ENCODE peak calls at places on chromosome 7, in five cellular contexts. Z is brain microvascular endothelial cell, B is PC-9, U is mammary epithelial cell, O is transverse colon. Y is an unnamed sample.

GRCh38 chr7:38905026-38905759 is 3.8 kb downstream of the VPS41 start:
- DNase-seq in B (no peak), U (no peak), O (no peak), Z (no peak), Y (no peak)

GRCh38 chr7:135189961-135190360 is 19.5 kb upstream of the CYREN start:
- DNase-seq in U (no peak), O (no peak), Z (no peak), B (no peak), Y (no peak)

GRCh38 chr7:71739520-71740195 is 607.7 kb downstream of the GALNT17 start:
- DNase-seq in U (no peak), Z (no peak), O (no peak), B (no peak), Y (no peak)

GRCh38 chr7:120165231-120165630 is 107.7 kb upstream of the KCND2 start:
- DNase-seq in U (no peak), B (no peak), O (no peak), Z (no peak), Y (no peak)

GRCh38 chr7:70047891-70048448 is 449.7 kb downstream of the AUTS2 start:
- DNase-seq in O (no peak), U (no peak), Z (no peak), B (no peak), Y (no peak)

GRCh38 chr7:37510043-37510634 is 61.5 kb upstream of the ELMO1 start:
- DNase-seq in U (no peak), Z (no peak), B (no peak), O (no peak), Y (no peak)

GRCh38 chr7:33722383-33723096 is 182.8 kb upstream of the BMPER start:
- DNase-seq in Z (peak), B (peak), U (peak), O (no peak), Y (no peak)

GRCh38 chr7:74078461-74078860 is 5.1 kb upstream of the LIMK1 start:
- DNase-seq in O (no peak), U (no peak), B (no peak), Z (no peak), Y (no peak)

GRCh38 chr7:127034171-127034806 is 218.5 kb downstream of the GRM8 start:
- DNase-seq in B (no peak), Z (no peak), O (no peak), U (no peak), Y (no peak)

GRCh38 chr7:66050990-66051424 is 24.6 kb upstream of the ASL start:
- DNase-seq in U (peak), Z (peak), O (no peak), B (peak), Y (peak)

GRCh38 chr7:78173192-78173591 is 374.6 kb downstream of the PHTF2 start:
- DNase-seq in U (no peak), B (no peak), Z (no peak), O (no peak), Y (no peak)

GRCh38 chr7:78175330-78175729 is 376.8 kb downstream of the PHTF2 start:
- DNase-seq in B (no peak), Z (no peak), O (no peak), U (no peak), Y (no peak)

GRCh38 chr7:78176186-78176585 is 377.6 kb downstream of the PHTF2 start:
- DNase-seq in B (no peak), Z (no peak), U (no peak), O (no peak), Y (no peak)

GRCh38 chr7:78178319-78178718 is 379.7 kb downstream of the PHTF2 start:
- DNase-seq in B (no peak), U (no peak), Z (no peak), O (no peak), Y (no peak)

DNA sequence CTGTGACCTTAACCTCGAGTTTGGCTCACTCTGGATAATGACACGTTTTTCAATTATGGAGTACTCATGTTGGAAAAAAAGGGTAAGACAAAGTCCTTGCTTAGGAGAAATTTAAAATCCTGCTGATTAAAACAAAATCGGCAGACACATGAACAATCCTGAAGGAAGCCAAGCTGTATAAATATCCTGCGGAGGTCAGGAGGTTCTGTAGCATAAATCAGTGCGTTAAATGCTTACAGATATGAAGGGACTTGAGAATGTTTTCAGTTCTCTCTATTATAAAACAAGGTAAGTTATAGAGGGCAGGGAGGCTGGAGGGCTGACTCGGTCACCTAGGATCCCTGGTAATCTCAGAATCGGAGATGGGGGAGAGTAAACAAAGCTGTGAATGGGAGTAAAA is 377.2 kb downstream of the PHTF2 start:
- DNase-seq in Z (no peak), B (no peak), O (no peak), U (no peak), Y (no peak)
- H3K27ac ChIP-seq in Z (no peak), B (no peak), O (peak), U (no peak), Y (no peak)

GRCh38 chr7:148537435-148537834 is 53.1 kb upstream of the C7orf33 start:
- DNase-seq in B (no peak), O (no peak), U (no peak), Z (no peak), Y (no peak)

GRCh38 chr7:148535227-148535626 is 55.3 kb upstream of the C7orf33 start:
- DNase-seq in B (no peak), U (peak), Z (no peak), O (peak), Y (no peak)

GRCh38 chr7:148541891-148542504 is 48.6 kb upstream of the C7orf33 start:
- DNase-seq in B (no peak), U (no peak), O (no peak), Z (no peak), Y (no peak)

GRCh38 chr7:148543302-148543701 is 47.3 kb upstream of the C7orf33 start:
- DNase-seq in U (no peak), O (no peak), Z (no peak), B (no peak), Y (no peak)

GRCh38 chr7:148540041-148540738 is 50.4 kb upstream of the C7orf33 start:
- DNase-seq in Z (peak), U (peak), O (no peak), B (no peak), Y (no peak)
- H3K27ac ChIP-seq in Z (no peak), U (peak), O (peak), B (no peak), Y (no peak)

GRCh38 chr7:98719396-98719795 is 102.3 kb downstream of the NPTX2 start:
- DNase-seq in B (peak), O (no peak), U (peak), Z (no peak), Y (no peak)
- H3K27ac ChIP-seq in B (no peak), O (no peak), U (no peak), Z (no peak), Y (no peak)

DNA sequence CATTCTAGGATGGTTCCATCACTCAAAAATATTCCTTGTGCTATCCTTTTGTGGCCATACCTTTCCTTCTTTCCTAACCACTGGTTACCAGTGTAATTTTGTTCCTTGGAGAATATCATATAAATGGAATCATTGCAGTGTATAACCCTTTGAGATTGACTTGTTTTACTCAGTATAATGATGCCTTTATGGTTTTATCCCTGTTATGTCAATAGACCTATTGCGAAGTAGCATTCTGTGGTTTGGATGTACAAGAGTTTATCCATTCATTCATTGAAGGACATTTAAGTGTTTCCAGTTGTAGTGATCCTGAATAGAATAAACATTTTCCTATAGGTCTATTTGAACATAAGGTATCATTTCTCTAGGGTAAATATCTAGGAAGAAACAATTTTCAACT is 54.2 kb downstream of the RBM33 start:
- DNase-seq in Z (no peak), U (no peak), O (no peak), B (no peak), Y (no peak)
- H3K27ac ChIP-seq in Z (no peak), U (no peak), O (no peak), B (no peak), Y (no peak)